ENCODE peak calls at places on chromosomes 11 and 22, in five cellular contexts. X, K, L, D and J are unnamed samples. For H3K4me1, the result is how much of the 10 kb centered on the place peaks cover.

GRCh38 chr22:17578129-17578754 is 14.9 kb downstream of the SLC25A18 start:
- DNase-seq in X (peak), K (no peak), L (peak), D (no peak), J (no peak)

GRCh38 chr11:81237139-81237538 is 1496.5 kb downstream of the FAM181B start:
- DNase-seq in X (no peak), K (no peak), L (peak), D (no peak), J (no peak)

GRCh38 chr22:24096401-24097115 is 84.7 kb upstream of the SUSD2 start:
- DNase-seq in X (peak), K (no peak), L (no peak), D (no peak), J (no peak)

GRCh38 chr11:121965330-121965729 is 150.7 kb downstream of the BLID start:
- DNase-seq in X (no peak), K (no peak), L (peak), D (no peak), J (no peak)

GRCh38 chr11:64244107-64244506 is 2.6 kb downstream of the PPP1R14B start:
- DNase-seq in X (no peak), K (no peak), L (no peak), D (no peak), J (no peak)

GRCh38 chr11:3165152-3165705 is at the start of gene OSBPL5:
- DNase-seq in X (peak), K (peak), L (peak), D (peak), J (no peak)

GRCh38 chr22:24006207-24006913 is 1.1 kb upstream of the GSTT4 start:
- DNase-seq in X (no peak), K (no peak), L (no peak), D (no peak), J (no peak)

GRCh38 chr11:119062779-119063178 is 4.8 kb upstream of the VPS11 start:
- DNase-seq in X (peak), K (no peak), L (peak), D (no peak), J (no peak)

GRCh38 chr22:19522881-19523239 is 1.4 kb downstream of the CLDN5 start:
- DNase-seq in X (no peak), K (no peak), L (no peak), D (no peak), J (no peak)

GRCh38 chr11:87239001-87239400 is 201.3 kb downstream of the TMEM135 start:
- DNase-seq in X (no peak), K (no peak), L (no peak), D (no peak), J (no peak)

GRCh38 chr11:70532066-70532440 is 133.7 kb downstream of the CTTN start:
- DNase-seq in X (no peak), K (no peak), L (peak), D (no peak), J (no peak)

GRCh38 chr22:38927033-38927789 is 30.2 kb upstream of the APOBEC3A start:
- DNase-seq in X (peak), K (peak), L (peak), D (no peak), J (no peak)

GRCh38 chr22:44112191-44112590 is 68.5 kb upstream of the PARVG start:
- DNase-seq in X (no peak), K (no peak), L (no peak), D (no peak), J (no peak)

GRCh38 chr22:39927544-39927943 is 26.7 kb downstream of the GRAP2 start:
- DNase-seq in X (no peak), K (peak), L (no peak), D (no peak), J (no peak)
- H3K4me3 ChIP-seq in X (no peak), K (peak), L (no peak), D (peak), J (peak)

GRCh38 chr11:96070453-96070852 is 146.5 kb upstream of the MTMR2 start:
- DNase-seq in X (no peak), K (no peak), L (no peak), D (no peak), J (no peak)

GRCh38 chr11:96073536-96073935 is 149.6 kb upstream of the MTMR2 start:
- DNase-seq in X (no peak), K (no peak), L (no peak), D (no peak), J (no peak)

GRCh38 chr11:96074551-96075309 is 150.8 kb upstream of the MTMR2 start:
- DNase-seq in X (no peak), K (no peak), L (no peak), D (no peak), J (no peak)

GRCh38 chr11:96075532-96075959 is 151.6 kb upstream of the MTMR2 start:
- DNase-seq in X (no peak), K (no peak), L (peak), D (no peak), J (no peak)

DNA sequence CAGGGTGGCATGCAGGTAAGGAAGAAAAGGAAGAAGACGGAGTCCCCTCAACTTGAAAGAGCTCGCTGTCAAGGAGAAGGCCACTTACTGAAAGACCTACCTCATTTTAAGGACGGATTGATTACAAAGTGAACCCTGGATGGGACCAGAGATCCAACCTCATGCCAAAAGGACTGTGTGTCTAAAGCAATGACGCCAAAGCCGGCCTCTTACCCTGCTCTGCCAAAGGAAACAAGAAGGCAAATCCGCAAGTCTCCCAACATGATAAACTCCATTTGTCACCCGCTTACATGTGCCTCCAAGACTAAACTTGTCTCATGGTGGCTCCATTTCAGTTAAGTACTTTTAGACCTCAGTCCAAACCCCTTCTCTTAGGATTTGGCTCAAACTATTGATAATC is 148.7 kb upstream of the MTMR2 start:
- DNase-seq in X (peak), K (no peak), L (no peak), D (no peak), J (no peak)
- H3K4me1 ChIP-seq in X (half or more), K (under half), L (under half), D (under half), J (under half)

GRCh38 chr22:22343603-22344276 is 99.2 kb downstream of the VPREB1 start:
- DNase-seq in X (no peak), K (no peak), L (no peak), D (no peak), J (no peak)
- H3K27ac ChIP-seq in X (no peak), K (no peak), L (no peak), D (no peak), J (no peak)

GRCh38 chr11:95095858-95096587 is 6.4 kb downstream of the ENDOD1 start:
- DNase-seq in X (no peak), K (no peak), L (peak), D (no peak), J (no peak)
- H3K4me3 ChIP-seq in X (no peak), K (no peak), L (no peak), D (no peak), J (no peak)

DNA sequence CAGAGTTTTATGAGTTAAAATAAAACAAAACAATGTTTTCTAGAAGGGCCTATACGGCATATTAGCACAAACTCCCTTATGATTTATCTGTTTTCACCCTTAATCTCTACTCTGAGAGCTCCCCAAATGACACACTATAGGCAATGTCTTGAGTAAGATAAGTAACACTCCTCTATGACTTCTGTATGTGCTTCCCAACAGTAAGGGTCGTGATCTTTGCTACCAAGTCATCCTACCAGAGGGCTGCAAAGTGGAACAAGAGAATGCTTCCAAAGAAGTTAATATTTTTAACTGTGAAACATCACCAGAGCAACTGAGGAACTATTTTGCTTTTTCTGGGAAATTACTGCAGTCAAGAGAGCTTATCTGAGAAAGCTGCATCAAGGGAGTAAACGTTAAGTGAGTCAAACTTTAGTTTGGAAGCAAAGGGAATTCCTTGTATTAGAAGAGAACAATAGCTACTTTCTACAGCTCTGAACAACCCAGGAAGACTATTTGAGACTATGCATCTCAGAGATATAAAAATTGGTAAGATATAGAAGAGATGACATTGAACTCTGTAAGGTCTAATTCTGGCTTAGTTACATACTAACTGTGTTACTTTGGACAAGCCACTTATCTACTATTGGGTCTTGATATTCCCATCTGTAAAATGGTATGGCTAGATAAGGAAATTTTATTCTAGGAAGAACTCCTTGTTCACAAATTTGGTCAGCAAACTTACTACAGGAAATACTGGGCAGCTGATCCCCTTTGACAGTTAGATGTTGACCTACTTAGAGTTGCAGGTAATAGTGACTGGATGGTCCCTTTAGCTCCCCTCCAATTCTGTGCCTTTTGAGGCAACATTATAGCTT is 43.7 kb upstream of the CCDC34 start:
- DNase-seq in X (no peak), K (no peak), L (no peak), D (no peak), J (no peak)
- H3K4me1 ChIP-seq in X (half or more), K (under half), L (under half), D (under half), J (under half)

GRCh38 chr11:84097186-84097585 is 811.0 kb upstream of the CCDC90B start:
- DNase-seq in X (no peak), K (no peak), L (no peak), D (no peak), J (no peak)
- H3K27ac ChIP-seq in X (no peak), K (no peak), L (no peak), D (no peak), J (no peak)